ENCODE peak calls at places on chromosomes 6 and 20, in ten cellular contexts. R, X, L, N, P, Y, F, A, U and G are unnamed samples.

GRCh38 chr6:26388441-26388840 is 5.5 kb downstream of the BTN2A2 start:
- DNase-seq in U (no peak), F (peak), P (no peak), N (no peak), R (no peak), L (peak), X (no peak), A (no peak), Y (no peak), G (no peak)

GRCh38 chr6:169019727-169020491 is 233.7 kb downstream of the THBS2 start:
- DNase-seq in R (no peak), L (no peak), A (no peak), P (no peak), U (no peak), F (peak), X (peak), Y (no peak), N (peak), G (no peak)

GRCh38 chr6:137264308-137265075 is 45.3 kb upstream of the IFNGR1 start:
- DNase-seq in R (no peak), Y (no peak), U (no peak), N (peak), F (peak), L (no peak), P (no peak), A (no peak), X (no peak), G (no peak)

GRCh38 chr6:165847407-165848098 is 184.5 kb upstream of the PDE10A start:
- DNase-seq in X (peak), L (no peak), P (no peak), A (no peak), N (peak), Y (no peak), U (no peak), R (peak), F (peak), G (no peak)

GRCh38 chr6:22717906-22718305 is 148.5 kb downstream of the HDGFL1 start:
- DNase-seq in X (no peak), A (no peak), U (no peak), F (no peak), R (no peak), N (no peak), P (no peak), L (no peak), Y (no peak), G (no peak)

GRCh38 chr6:142942238-142942637 is 2.7 kb downstream of the HIVEP2 start:
- DNase-seq in F (no peak), U (no peak), Y (no peak), N (no peak), A (no peak), P (no peak), L (no peak), R (no peak), X (no peak), G (no peak)

GRCh38 chr20:24993337-24994185 is 1.0 kb upstream of the APMAP start:
- DNase-seq in A (no peak), U (no peak), R (no peak), P (no peak), Y (no peak), L (no peak), F (peak), N (peak), X (peak), G (no peak)

GRCh38 chr6:7542878-7543394 is 1.5 kb downstream of the DSP start:
- DNase-seq in Y (no peak), F (peak), N (peak), A (no peak), R (peak), U (no peak), L (peak), X (peak), P (peak), G (no peak)

GRCh38 chr20:53186630-53187029 is 214.5 kb downstream of the TSHZ2 start:
- DNase-seq in F (no peak), R (no peak), N (no peak), Y (no peak), P (no peak), X (no peak), L (no peak), U (no peak), A (no peak), G (no peak)

GRCh38 chr6:111624391-111625098 is 18.9 kb upstream of the TRAF3IP2 start:
- DNase-seq in R (no peak), X (no peak), A (no peak), F (peak), P (no peak), L (no peak), U (no peak), Y (no peak), N (no peak), G (no peak)

GRCh38 chr6:151494235-151494950 is 576 bp downstream of the CCDC170 start:
- DNase-seq in X (peak), F (peak), Y (no peak), A (no peak), N (peak), P (peak), R (no peak), U (no peak), L (peak), G (no peak)

GRCh38 chr6:89826029-89826528 is 3.6 kb upstream of the CASP8AP2 start:
- DNase-seq in U (no peak), R (no peak), X (peak), L (peak), Y (no peak), A (no peak), N (peak), F (peak), P (no peak), G (no peak)

GRCh38 chr20:25470045-25470444 is 62.6 kb downstream of the GINS1 start:
- DNase-seq in P (no peak), L (peak), X (peak), N (peak), Y (no peak), A (no peak), U (peak), R (no peak), F (peak), G (no peak)

GRCh38 chr20:31710423-31711250 is 12.0 kb downstream of the BCL2L1 start:
- DNase-seq in L (no peak), N (no peak), A (no peak), P (peak), R (no peak), F (no peak), X (no peak), Y (no peak), U (no peak), G (no peak)

GRCh38 chr20:17229256-17229655 is 2.4 kb downstream of the PCSK2 start:
- DNase-seq in U (no peak), X (no peak), F (no peak), N (no peak), P (no peak), R (no peak), A (no peak), Y (no peak), L (no peak), G (no peak)
- TF ChIP-seq CTCF in U (no peak), X (no peak), F (no peak), N (no peak), P (no peak), R (no peak), A (no peak), Y (no peak), L (no peak), G (no peak)

GRCh38 chr6:5261545-5262109 is 314 bp downstream of the FARS2 start:
- DNase-seq in U (no peak), F (no peak), N (no peak), X (no peak), R (no peak), P (no peak), Y (peak), A (no peak), L (no peak), G (no peak)

GRCh38 chr6:5257400-5257799 is 3.4 kb downstream of the LYRM4 start:
- DNase-seq in Y (no peak), P (no peak), U (no peak), L (no peak), N (no peak), X (no peak), F (no peak), A (no peak), R (no peak), G (no peak)

GRCh38 chr6:5260111-5260620 is 584 bp downstream of the LYRM4 start:
- DNase-seq in U (peak), A (no peak), L (peak), F (peak), X (peak), R (no peak), P (peak), Y (no peak), N (peak), G (peak)

GRCh38 chr6:5260661-5261544 is at the start of the genes FARS2 and LYRM4:
- DNase-seq in X (peak), P (peak), F (peak), R (peak), U (peak), A (peak), L (peak), Y (peak), N (peak), G (peak)

DNA sequence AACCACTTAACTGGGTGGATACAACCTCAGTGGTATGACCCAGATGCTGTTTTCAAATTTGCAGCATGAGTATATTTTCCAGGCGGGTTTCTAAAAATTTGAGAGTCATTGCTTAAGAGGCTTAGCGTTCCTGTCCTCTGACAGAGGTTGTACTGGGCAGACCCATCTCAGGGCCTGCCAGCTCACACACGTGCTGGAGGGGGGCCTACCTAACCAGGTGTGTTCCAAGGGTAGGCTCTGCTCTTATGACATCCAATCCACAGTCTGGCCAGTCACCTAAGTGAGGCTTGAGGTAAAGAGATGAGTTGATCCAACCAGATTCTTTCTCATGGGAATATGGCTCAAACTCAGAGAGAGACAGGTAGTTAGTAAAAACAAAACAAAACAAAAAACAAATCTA is 1.3 kb downstream of the LYRM4 start:
- DNase-seq in A (no peak), X (no peak), R (no peak), N (no peak), F (no peak), U (no peak), P (no peak), Y (no peak), L (no peak), G (no peak)
- TF ChIP-seq CTCF in A (no peak), X (no peak), R (no peak), N (no peak), F (no peak), U (no peak), P (no peak), Y (no peak), L (no peak), G (no peak)

GRCh38 chr6:145453376-145453775 is 281.9 kb downstream of the EPM2A start:
- DNase-seq in N (peak), U (no peak), R (no peak), F (peak), Y (no peak), X (peak), A (no peak), P (no peak), L (no peak), G (no peak)
- TF ChIP-seq CTCF in N (peak), U (peak), R (no peak), F (peak), Y (peak), X (peak), A (no peak), P (peak), L (no peak), G (peak)

GRCh38 chr6:5778906-5779305 is 227.8 kb downstream of the NRN1 start:
- DNase-seq in R (no peak), P (no peak), F (no peak), U (no peak), L (no peak), N (no peak), A (no peak), X (no peak), Y (no peak), G (no peak)
- TF ChIP-seq CTCF in R (no peak), P (no peak), F (no peak), U (no peak), L (no peak), N (no peak), A (no peak), X (no peak), Y (no peak), G (no peak)